ENCODE peak calls at places on chromosomes 4 and X, in four cellular contexts. G is smooth muscle cell of the brain vasculature; J is stimulated activated CD4-positive, alpha-beta T cell treated with anti-CD3 and anti-CD28 coated beads, Interleukin-2, amount 100 ng/mL, for 48 hours; U is T-helper 2 cell. L is an unnamed sample.

GRCh38 chr4:76821661-76822060 is 76.3 kb downstream of the SOWAHB start:
- DNase-seq in G (no peak), J (no peak), U (no peak), L (no peak)

GRCh38 chrX:150227873-150228272 is 135.2 kb upstream of the MAMLD1 start:
- DNase-seq in G (no peak), J (no peak), U (no peak), L (no peak)

GRCh38 chr4:4422856-4423485 is 36.1 kb downstream of the NSG1 start:
- DNase-seq in G (no peak), J (no peak), U (no peak), L (no peak)

GRCh38 chr4:186778134-186778533 is 54.5 kb upstream of the FAT1 start:
- DNase-seq in G (no peak), J (no peak), U (no peak), L (no peak)

GRCh38 chr4:121898150-121898549 is 27.9 kb upstream of the BBS7 start:
- DNase-seq in G (no peak), J (no peak), U (no peak), L (no peak)

GRCh38 chrX:136652822-136653723 is 5.1 kb downstream of the CD40LG start:
- DNase-seq in G (no peak), J (no peak), U (no peak), L (no peak)

GRCh38 chr4:38562751-38563198 is 101.2 kb upstream of the KLF3 start:
- DNase-seq in G (no peak), J (no peak), U (no peak), L (no peak)

GRCh38 chrX:99242001-99242400 is 1168.1 kb downstream of the PCDH19 start:
- DNase-seq in G (no peak), J (no peak), U (no peak), L (no peak)

GRCh38 chr4:10106421-10107039 is 10.1 kb downstream of the WDR1 start:
- DNase-seq in G (peak; percentile 80), J (peak; percentile 66), U (peak; percentile 72), L (no peak)

L was measured in effector CD8-positive, alpha-beta T cell.